ENCODE peak calls at places on chromosomes 12 and 14, in eight cellular contexts. U is heart right ventricle, D is stomach, N is choroid plexus epithelial cell, Z is cardiac muscle cell, X is IMR-90, V is mammary epithelial cell, S is gastrocnemius medialis. Q is an unnamed sample.

GRCh38 chr14:27078176-27078575 is 480.3 kb upstream of the NOVA1 start:
- DNase-seq in S (no peak), U (no peak), V (no peak), D (no peak), Z (no peak), X (no peak), N (no peak), Q (no peak)

GRCh38 chr14:95523818-95524448 is 7.5 kb upstream of the SYNE3 start:
- DNase-seq in X (peak), N (peak), S (no peak), U (no peak), V (no peak), Z (peak), D (peak), Q (no peak)

GRCh38 chr12:109650808-109651207 is 62.8 kb upstream of the FAM222A start:
- DNase-seq in S (no peak), U (no peak), N (no peak), V (no peak), X (no peak), D (no peak), Z (no peak), Q (no peak)

GRCh38 chr12:124231980-124232653 is 62.8 kb upstream of the RFLNA start:
- DNase-seq in N (no peak), S (no peak), Z (no peak), D (peak), U (no peak), V (no peak), X (no peak), Q (no peak)

GRCh38 chr12:2198088-2198501 is 145.3 kb downstream of the CACNA1C start:
- DNase-seq in D (no peak), Z (peak), U (no peak), N (peak), S (no peak), V (peak), X (peak), Q (no peak)

GRCh38 chr14:105857816-105858675 is 331.7 kb downstream of the TMEM121 start:
- DNase-seq in V (no peak), X (no peak), S (no peak), N (no peak), Z (no peak), D (no peak), U (no peak), Q (no peak)

GRCh38 chr12:101935769-101936741 is 58.7 kb downstream of the DRAM1 start:
- DNase-seq in N (peak), U (peak), S (peak), V (peak), Z (peak), X (peak), D (no peak), Q (no peak)

GRCh38 chr12:102510463-102510862 is 30.1 kb upstream of the IGF1 start:
- DNase-seq in S (no peak), N (no peak), U (no peak), X (no peak), V (no peak), D (no peak), Z (no peak), Q (no peak)

GRCh38 chr12:75759842-75760260 is 248.4 kb upstream of the KRR1 start:
- DNase-seq in D (no peak), N (peak), Z (peak), S (no peak), V (peak), X (peak), U (no peak), Q (no peak)

GRCh38 chr14:98940693-98941437 is 331.1 kb downstream of the BCL11B start:
- DNase-seq in Z (no peak), U (no peak), D (no peak), N (no peak), X (no peak), S (no peak), V (no peak), Q (no peak)

GRCh38 chr14:77114609-77115008 is 16.6 kb downstream of the CIPC start:
- DNase-seq in X (no peak), N (no peak), S (no peak), Z (no peak), V (no peak), U (no peak), D (no peak), Q (no peak)

GRCh38 chr14:60648169-60648933 is 926 bp downstream of the SIX1 start:
- DNase-seq in Z (peak), V (peak), N (peak), U (no peak), S (no peak), X (peak), D (no peak), Q (no peak)

GRCh38 chr12:41907036-41907435 is 237.6 kb downstream of the GXYLT1 start:
- DNase-seq in N (no peak), X (no peak), Z (no peak), S (no peak), V (no peak), D (no peak), U (no peak), Q (no peak)

GRCh38 chr12:99810718-99811593 is 163.4 kb downstream of the GARIN6 start:
- DNase-seq in V (peak), N (peak), Z (peak), X (peak), D (no peak), S (no peak), U (no peak), Q (no peak)

GRCh38 chr12:120126635-120127005 is 10.1 kb upstream of the RAB35 start:
- DNase-seq in N (peak), X (peak), V (no peak), U (no peak), D (no peak), S (no peak), Z (peak), Q (no peak)

GRCh38 chr14:68788275-68789001 is 4.4 kb downstream of the ZFP36L1 start:
- DNase-seq in U (no peak), X (no peak), N (no peak), S (no peak), D (no peak), V (no peak), Z (no peak), Q (no peak)

GRCh38 chr12:58819345-58819744 is 101.0 kb downstream of the LRIG3 start:
- DNase-seq in V (no peak), Z (no peak), D (no peak), N (no peak), U (peak), S (no peak), X (no peak), Q (no peak)

GRCh38 chr14:53152627-53152908 is 555 bp downstream of the DDHD1 start:
- DNase-seq in U (no peak), D (no peak), X (no peak), V (peak), Z (no peak), N (peak), S (no peak), Q (peak)

GRCh38 chr14:97539389-97539786 is 742.2 kb downstream of the VRK1 start:
- DNase-seq in S (no peak), N (no peak), D (no peak), X (no peak), V (no peak), Z (no peak), U (no peak), Q (no peak)

GRCh38 chr14:32637582-32637981 is 301.1 kb upstream of the NPAS3 start:
- DNase-seq in S (no peak), U (no peak), D (no peak), N (no peak), V (no peak), X (no peak), Z (no peak), Q (no peak)

GRCh38 chr12:83471341-83471740 is 784.6 kb downstream of the TMTC2 start:
- DNase-seq in N (no peak), X (no peak), U (no peak), S (no peak), V (no peak), Z (no peak), D (no peak), Q (no peak)

GRCh38 chr12:116633515-116633914 is 74.3 kb downstream of the MAP1LC3B2 start:
- DNase-seq in V (no peak), U (no peak), S (no peak), X (no peak), Z (no peak), N (no peak), D (no peak), Q (no peak)

GRCh38 chr14:29671034-29671433 is 256.6 kb downstream of the PRKD1 start:
- DNase-seq in U (no peak), N (peak), D (no peak), Z (peak), X (peak), S (no peak), V (no peak), Q (no peak)

GRCh38 chr14:57502581-57503254 is 9.1 kb upstream of the CCDC198 start:
- DNase-seq in D (no peak), U (peak), S (no peak), V (no peak), Z (peak), X (no peak), N (peak), Q (no peak)

GRCh38 chr12:232731-233614 is 19.0 kb upstream of the SLC6A12 start:
- DNase-seq in X (no peak), D (peak), U (no peak), Z (no peak), S (no peak), N (no peak), V (no peak), Q (no peak)

GRCh38 chr12:115722181-115722580 is 555.3 kb downstream of the MED13L start:
- DNase-seq in V (no peak), Z (no peak), D (no peak), X (no peak), U (no peak), N (no peak), S (no peak), Q (no peak)

GRCh38 chr12:6215120-6215807 is 15.1 kb downstream of the CD9 start:
- DNase-seq in Z (no peak), D (no peak), S (no peak), N (no peak), X (no peak), V (no peak), U (no peak), Q (no peak)

GRCh38 chr12:28060901-28061300 is 88.4 kb upstream of the PTHLH start:
- DNase-seq in X (no peak), N (no peak), Z (no peak), S (no peak), D (no peak), V (no peak), U (no peak), Q (no peak)

DNA sequence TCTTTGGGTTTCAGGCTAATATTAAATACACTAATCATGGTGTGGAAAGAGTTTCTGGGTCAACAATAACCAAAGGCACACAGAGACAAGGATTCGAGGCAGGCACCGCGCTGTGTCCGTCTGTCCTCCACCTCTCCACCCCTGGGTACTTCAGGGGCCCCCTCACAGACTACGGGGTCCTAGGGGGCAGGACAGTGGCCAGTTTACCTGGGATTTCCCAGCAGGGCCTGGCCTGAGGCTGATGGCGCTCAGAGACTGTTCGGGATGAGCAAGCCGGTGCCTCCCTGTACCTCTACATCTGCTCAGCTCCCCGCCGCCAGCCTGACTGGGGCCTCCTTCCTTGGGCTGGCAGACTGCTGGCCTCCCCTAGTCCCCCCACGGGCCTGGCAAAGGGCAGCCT is 18.1 kb upstream of the EIF5 start:
- DNase-seq in U (no peak), V (no peak), S (no peak), D (no peak), X (no peak), Z (no peak), N (no peak), Q (no peak)
- H3K4me3 ChIP-seq in U (no peak), V (no peak), S (no peak), D (no peak), X (no peak), Z (no peak), N (no peak), Q (no peak)

GRCh38 chr12:46364300-46364696 is 8.3 kb downstream of the SLC38A2 start:
- DNase-seq in N (peak), X (no peak), S (no peak), Z (no peak), V (no peak), U (no peak), D (no peak), Q (no peak)
- H3K4me3 ChIP-seq in N (peak), X (no peak), S (peak), Z (no peak), V (no peak), U (no peak), D (peak), Q (no peak)

GRCh38 chr12:21942377-21942703 is 1.1 kb upstream of the ABCC9 start:
- DNase-seq in Z (no peak), N (no peak), V (no peak), X (no peak), D (no peak), S (no peak), U (no peak), Q (no peak)
- H3K4me3 ChIP-seq in Z (peak), N (peak), V (no peak), X (no peak), D (peak), S (peak), U (peak), Q (no peak)

GRCh38 chr12:121826318-121826954 is 22.6 kb downstream of the SETD1B start:
- DNase-seq in N (no peak), Z (no peak), X (no peak), V (no peak), U (no peak), S (no peak), D (no peak), Q (peak)
- H3K4me3 ChIP-seq in N (no peak), Z (no peak), X (no peak), V (no peak), U (no peak), S (no peak), D (no peak), Q (no peak)

GRCh38 chr12:47707355-47707754 is 1.5 kb upstream of the RPAP3 start:
- DNase-seq in Z (no peak), N (no peak), V (no peak), U (no peak), D (no peak), X (no peak), S (no peak), Q (no peak)
- H3K4me3 ChIP-seq in Z (no peak), N (no peak), V (no peak), U (no peak), D (no peak), X (no peak), S (peak), Q (no peak)

GRCh38 chr12:53423597-53423996 is at the start of gene AMHR2:
- DNase-seq in V (no peak), N (no peak), D (no peak), Z (no peak), X (no peak), S (no peak), U (no peak), Q (no peak)

GRCh38 chr12:53425515-53426150 is 2.0 kb downstream of the AMHR2 start:
- DNase-seq in V (no peak), X (no peak), U (no peak), N (no peak), D (no peak), Z (peak), S (no peak), Q (no peak)

GRCh38 chr12:53427905-53428594 is 4.4 kb downstream of the AMHR2 start:
- DNase-seq in S (no peak), U (no peak), V (peak), Z (peak), D (no peak), X (peak), N (peak), Q (no peak)

GRCh38 chr12:53428741-53429140 is 5.1 kb downstream of the AMHR2 start:
- DNase-seq in N (no peak), U (no peak), X (no peak), S (no peak), D (no peak), Z (no peak), V (no peak), Q (no peak)

GRCh38 chr12:53424626-53425514 is 1.2 kb downstream of the AMHR2 start:
- DNase-seq in D (no peak), N (no peak), Z (peak), U (no peak), V (no peak), X (no peak), S (no peak), Q (no peak)
- H3K4me3 ChIP-seq in D (no peak), N (no peak), Z (peak), U (no peak), V (no peak), X (no peak), S (no peak), Q (no peak)

Q was measured in naive thymus-derived CD4-positive, alpha-beta T cell.